ENCODE peak calls at places on chromosomes 16 and 17, in four cellular contexts. H is CD8-positive, alpha-beta T cell; Q is AG04450; J is stimulated activated effector memory CD8-positive, alpha-beta T cell treated with anti-CD3 and anti-CD28 coated beads, Interleukin-12 subunit alpha, Interleukin-12 subunit beta, amount 100 ng/mL, for 72 hours. P is an unnamed sample.
A peak's percentile ranks its signal among the peaks of the same experiment; 100 is the strongest.

GRCh38 chr17:69326302-69327059 is 452 bp downstream of the ABCA5 start:
- DNase-seq in H (no peak), Q (no peak), J (no peak), P (no peak)

GRCh38 chr17:82845163-82845807 is 5.5 kb upstream of the ZNF750 start:
- DNase-seq in H (no peak), Q (no peak), J (no peak), P (no peak)

GRCh38 chr16:82852388-82852998 is 225.7 kb downstream of the CDH13 start:
- DNase-seq in H (no peak), Q (no peak), J (no peak), P (no peak)

GRCh38 chr17:75645501-75645888 is 12.3 kb downstream of the SMIM5 start:
- DNase-seq in H (no peak), Q (no peak), J (no peak), P (no peak)

GRCh38 chr16:87062569-87063442 is 254.4 kb downstream of the C16orf95 start:
- DNase-seq in H (peak; percentile 22), Q (no peak), J (peak; percentile 75), P (no peak)

GRCh38 chr17:7313890-7314718 is 1.1 kb downstream of the GPS2 start:
- DNase-seq in H (no peak), Q (no peak), J (no peak), P (no peak)

GRCh38 chr17:83053021-83053778 is 26.2 kb upstream of the METRNL start:
- DNase-seq in H (no peak), Q (no peak), J (peak; percentile 56), P (no peak)

GRCh38 chr16:14608604-14609003 is 21.5 kb downstream of the PARN start:
- DNase-seq in H (no peak), Q (no peak), J (no peak), P (no peak)

GRCh38 chr17:40307001-40307690 is 1.8 kb upstream of the RARA start:
- DNase-seq in H (no peak), Q (no peak), J (no peak), P (no peak)

GRCh38 chr17:35773674-35774425 is 13.2 kb downstream of the C17orf50 start:
- DNase-seq in H (no peak), Q (no peak), J (no peak), P (no peak)

GRCh38 chr17:44911133-44912001 is 3.9 kb downstream of the GFAP start:
- DNase-seq in H (peak; percentile 38), Q (no peak), J (peak; percentile 72), P (peak; percentile 50)

GRCh38 chr16:77877712-77878111 is 89.3 kb downstream of the VAT1L start:
- DNase-seq in H (no peak), Q (peak; percentile 77), J (no peak), P (no peak)

GRCh38 chr17:66371561-66371960 is 69.1 kb downstream of the PRKCA start:
- DNase-seq in H (no peak), Q (no peak), J (no peak), P (no peak)

GRCh38 chr17:20116683-20117309 is 107.6 kb downstream of the SPECC1 start:
- DNase-seq in H (peak; percentile 30), Q (no peak), J (peak; percentile 75), P (peak; percentile 63)

GRCh38 chr17:74599531-74599939 is 7.5 kb upstream of the CD300LD start:
- DNase-seq in H (no peak), Q (no peak), J (no peak), P (no peak)

GRCh38 chr16:73015612-73016487 is 32.1 kb downstream of the ZFHX3 start:
- DNase-seq in H (no peak), Q (no peak), J (no peak), P (no peak)

GRCh38 chr17:27502526-27503324 is 46.5 kb downstream of the KSR1 start:
- DNase-seq in H (no peak), Q (peak; percentile 85), J (no peak), P (no peak)

GRCh38 chr17:43056051-43056450 is 31.0 kb downstream of the RND2 start:
- DNase-seq in H (no peak), Q (no peak), J (no peak), P (no peak)

GRCh38 chr17:15900871-15901270 is 44.1 kb upstream of the ADORA2B start:
- DNase-seq in H (no peak), Q (no peak), J (no peak), P (no peak)

GRCh38 chr17:16935786-16936185 is 36.1 kb downstream of the TNFRSF13B start:
- DNase-seq in H (no peak), Q (no peak), J (no peak), P (no peak)

GRCh38 chr16:78930561-78930960 is 670.0 kb downstream of the MAF start:
- DNase-seq in H (no peak), Q (no peak), J (no peak), P (no peak)

GRCh38 chr16:15971435-15971805 is 22.0 kb downstream of the ABCC1 start:
- DNase-seq in H (no peak), Q (no peak), J (no peak), P (no peak)

GRCh38 chr16:10982430-10983174 is 38.2 kb downstream of the CLEC16A start:
- DNase-seq in H (no peak), Q (no peak), J (no peak), P (no peak)

GRCh38 chr16:12320298-12320706 is 343.8 kb downstream of the SNX29 start:
- DNase-seq in H (no peak), Q (peak; percentile 41), J (no peak), P (no peak)

GRCh38 chr16:85898521-85899442 is at the start of gene IRF8:
- DNase-seq in H (peak; percentile 54), Q (no peak), J (peak; percentile 82), P (peak; percentile 61)

GRCh38 chr17:11177340-11177739 is 63.7 kb upstream of the SHISA6 start:
- DNase-seq in H (no peak), Q (no peak), J (no peak), P (no peak)

GRCh38 chr16:19697756-19698318 is 20.2 kb downstream of the KNOP1 start:
- DNase-seq in H (no peak), Q (no peak), J (no peak), P (no peak)

GRCh38 chr16:22206847-22207714 is 1.0 kb downstream of the EEF2K start:
- DNase-seq in H (no peak), Q (no peak), J (peak; percentile 86), P (peak; percentile 33)

GRCh38 chr16:67917140-67917851 is 14.4 kb downstream of the CTRL start:
- DNase-seq in H (no peak), Q (no peak), J (no peak), P (no peak)

GRCh38 chr17:18158022-18158600 is 25.5 kb upstream of the ALKBH5 start:
- DNase-seq in H (peak; percentile 90), Q (peak; percentile 45), J (peak; percentile 98), P (peak; percentile 91)

GRCh38 chr17:68197997-68198930 is 49.6 kb upstream of the AMZ2 start:
- DNase-seq in H (no peak), Q (no peak), J (no peak), P (no peak)

GRCh38 chr16:88940196-88941050 is 36.6 kb downstream of the CBFA2T3 start:
- DNase-seq in H (no peak), Q (no peak), J (no peak), P (peak; percentile 19)

GRCh38 chr17:61451538-61452300 is 503 bp upstream of the TBX4 start:
- DNase-seq in H (no peak), Q (no peak), J (peak; percentile 49), P (no peak)